ENCODE peak calls at places on chromosomes 12 and 14, in ten cellular contexts. K is body of pancreas; G is CD4-positive, alpha-beta T cell; L is NCI-H446; I is NCI-H146; T is aorta; W is cardiac fibroblast; X is HuH-7; H is choroid plexus epithelial cell; F is transverse colon. R is an unnamed sample.

GRCh38 chr12:46908236-46908935 is 82.6 kb upstream of the SLC38A4 start:
- DNase-seq in K (no peak), G (no peak), L (no peak), I (no peak), T (no peak), W (peak), X (no peak), H (no peak), F (peak), R (peak)

GRCh38 chr14:79352026-79352425 is 859.3 kb downstream of the DIO2 start:
- DNase-seq in K (no peak), G (no peak), L (no peak), I (no peak), T (no peak), W (peak), X (no peak), H (no peak), F (no peak), R (no peak)

GRCh38 chr12:50221228-50222008 is 54.2 kb upstream of the CERS5 start:
- DNase-seq in K (no peak), G (no peak), L (peak), I (peak), T (no peak), W (peak), X (peak), H (peak), F (no peak), R (peak)

GRCh38 chr14:36268957-36269734 is 51.3 kb downstream of the MBIP start:
- DNase-seq in K (no peak), G (no peak), L (no peak), I (peak), T (no peak), W (no peak), X (no peak), H (no peak), F (no peak), R (no peak)

GRCh38 chr14:93219103-93219726 is 12.2 kb downstream of the UBR7 start:
- DNase-seq in K (peak), G (peak), L (peak), I (peak), T (no peak), W (peak), X (peak), H (peak), F (peak), R (peak)

GRCh38 chr14:96105921-96106441 is 66.8 kb downstream of the C14orf132 start:
- DNase-seq in K (peak), G (no peak), L (no peak), I (no peak), T (no peak), W (no peak), X (no peak), H (no peak), F (peak), R (no peak)

GRCh38 chr12:62711626-62712305 is 223.2 kb downstream of the PPM1H start:
- DNase-seq in K (no peak), G (no peak), L (no peak), I (no peak), T (no peak), W (no peak), X (no peak), H (no peak), F (no peak), R (peak)

GRCh38 chr14:106414464-106414863 is 888.1 kb downstream of the TMEM121 start:
- DNase-seq in K (no peak), G (no peak), L (no peak), I (no peak), T (no peak), W (no peak), X (no peak), H (no peak), F (no peak), R (no peak)

GRCh38 chr12:11798856-11799530 is 149.5 kb downstream of the ETV6 start:
- DNase-seq in K (no peak), G (no peak), L (no peak), I (no peak), T (no peak), W (peak), X (no peak), H (peak), F (no peak), R (peak)

GRCh38 chr12:80632835-80633234 is 74.6 kb upstream of the MYF6 start:
- DNase-seq in K (peak), G (no peak), L (peak), I (peak), T (peak), W (no peak), X (peak), H (no peak), F (no peak), R (peak)

R was measured in astrocyte of the spinal cord.